ENCODE peak calls at places on chromosomes 16 and 17, in four cellular contexts. M, R, T and Q are unnamed samples.

GRCh38 chr17:44279586-44280344 is 11.8 kb upstream of the SLC4A1 start:
- DNase-seq in M (peak), R (peak), T (no peak), Q (peak)

GRCh38 chr16:58098207-58099096 is 30.7 kb downstream of the CFAP20 start:
- DNase-seq in M (peak), R (peak), T (no peak), Q (no peak)

GRCh38 chr17:47895254-47895855 is 681 bp upstream of the SP2 start:
- DNase-seq in M (peak), R (no peak), T (no peak), Q (no peak)

GRCh38 chr16:6377956-6378355 is 954.7 kb upstream of the RBFOX1 start:
- DNase-seq in M (no peak), R (no peak), T (no peak), Q (no peak)

GRCh38 chr16:4588961-4589360 is 25.7 kb downstream of the UBALD1 start:
- DNase-seq in M (no peak), R (no peak), T (no peak), Q (no peak)

GRCh38 chr16:79192904-79193303 is 407.6 kb downstream of the MAF start:
- DNase-seq in M (no peak), R (no peak), T (no peak), Q (no peak)

GRCh38 chr17:17822189-17822978 is 14.4 kb downstream of the SREBF1 start:
- DNase-seq in M (peak), R (no peak), T (no peak), Q (peak)

GRCh38 chr17:58325289-58325726 is 3.3 kb downstream of the TSPOAP1 start:
- DNase-seq in M (no peak), R (peak), T (no peak), Q (no peak)

GRCh38 chr17:57086069-57086930 is 1.3 kb downstream of the AKAP1 start:
- DNase-seq in M (peak), R (peak), T (peak), Q (peak)

GRCh38 chr16:47143677-47144558 is at the start of gene NETO2:
- DNase-seq in M (peak), R (peak), T (peak), Q (peak)

GRCh38 chr16:4696172-4696904 is 3.0 kb downstream of the NUDT16L1 start:
- DNase-seq in M (no peak), R (no peak), T (no peak), Q (no peak)

GRCh38 chr17:44501866-44502265 is 1.3 kb downstream of the GPATCH8 start:
- DNase-seq in M (peak), R (peak), T (no peak), Q (peak)

GRCh38 chr17:80455784-80456183 is 20.6 kb downstream of the NPTX1 start:
- DNase-seq in M (no peak), R (no peak), T (no peak), Q (no peak)

GRCh38 chr17:45235071-45236001 is 13.7 kb downstream of the FMNL1 start:
- DNase-seq in M (peak), R (peak), T (peak), Q (peak)

GRCh38 chr16:55832788-55833583 is at the start of gene CES1:
- DNase-seq in M (no peak), R (peak), T (peak), Q (no peak)

GRCh38 chr16:51049678-51050378 is 101.2 kb downstream of the SALL1 start:
- DNase-seq in M (no peak), R (no peak), T (no peak), Q (no peak)

GRCh38 chr16:58499615-58500328 is at the start of gene NDRG4:
- DNase-seq in M (peak), R (peak), T (peak), Q (peak)

GRCh38 chr16:66296591-66296990 is 69.9 kb upstream of the CDH5 start:
- DNase-seq in M (no peak), R (no peak), T (no peak), Q (no peak)

GRCh38 chr17:29037739-29038465 is 5.0 kb upstream of the PIPOX start:
- DNase-seq in M (no peak), R (no peak), T (no peak), Q (no peak)

GRCh38 chr16:67395105-67395457 is 1.8 kb upstream of the TPPP3 start:
- DNase-seq in M (no peak), R (no peak), T (no peak), Q (no peak)

GRCh38 chr16:50246299-50247122 is 19.8 kb upstream of the ADCY7 start:
- DNase-seq in M (no peak), R (peak), T (no peak), Q (peak)

GRCh38 chr16:60123387-60124023 is 1389.4 kb upstream of the GOT2 start:
- DNase-seq in M (no peak), R (no peak), T (no peak), Q (no peak)

GRCh38 chr17:63029520-63029919 is 63.5 kb downstream of the TANC2 start:
- DNase-seq in M (peak), R (no peak), T (no peak), Q (peak)

GRCh38 chr17:14098246-14098645 is 28.9 kb downstream of the COX10 start:
- DNase-seq in M (no peak), R (peak), T (no peak), Q (peak)

GRCh38 chr16:29805232-29806095 is 865 bp upstream of the MAZ start:
- DNase-seq in M (peak), R (peak), T (peak), Q (peak)

GRCh38 chr17:17545031-17545820 is 46.3 kb downstream of the PEMT start:
- DNase-seq in M (peak), R (no peak), T (no peak), Q (no peak)

GRCh38 chr16:24858219-24859041 is 12.7 kb downstream of the SLC5A11 start:
- DNase-seq in M (peak), R (peak), T (peak), Q (peak)

GRCh38 chr17:39767147-39767546 is 29.4 kb downstream of the GRB7 start:
- DNase-seq in M (no peak), R (no peak), T (no peak), Q (no peak)

GRCh38 chr17:19510903-19511302 is 22.8 kb upstream of the SLC47A1 start:
- DNase-seq in M (no peak), R (peak), T (no peak), Q (no peak)

GRCh38 chr17:77182205-77182604 is 41.4 kb downstream of the SEC14L1 start:
- DNase-seq in M (no peak), R (no peak), T (no peak), Q (no peak)

GRCh38 chr17:80122926-80123505 is 21.6 kb downstream of the GAA start:
- DNase-seq in M (no peak), R (no peak), T (no peak), Q (no peak)

GRCh38 chr17:37273419-37274051 is 102.2 kb upstream of the C17orf78 start:
- DNase-seq in M (peak), R (peak), T (no peak), Q (peak)

GRCh38 chr17:76871668-76872067 is 3.5 kb downstream of the MGAT5B start:
- DNase-seq in M (no peak), R (no peak), T (no peak), Q (no peak)

GRCh38 chr16:88748364-88748763 is 36.7 kb downstream of the PIEZO1 start:
- DNase-seq in M (no peak), R (no peak), T (no peak), Q (no peak)

GRCh38 chr17:39709998-39710964 is 10.4 kb downstream of the ERBB2 start:
- DNase-seq in M (no peak), R (no peak), T (no peak), Q (no peak)

GRCh38 chr17:66523378-66524174 is 221.2 kb downstream of the PRKCA start:
- DNase-seq in M (peak), R (no peak), T (no peak), Q (peak)

GRCh38 chr16:50302472-50303005 is 36.2 kb downstream of the ADCY7 start:
- DNase-seq in M (no peak), R (no peak), T (no peak), Q (no peak)

GRCh38 chr17:40833882-40834281 is 11.5 kb upstream of the KRT10 start:
- DNase-seq in M (no peak), R (no peak), T (no peak), Q (no peak)

DNA sequence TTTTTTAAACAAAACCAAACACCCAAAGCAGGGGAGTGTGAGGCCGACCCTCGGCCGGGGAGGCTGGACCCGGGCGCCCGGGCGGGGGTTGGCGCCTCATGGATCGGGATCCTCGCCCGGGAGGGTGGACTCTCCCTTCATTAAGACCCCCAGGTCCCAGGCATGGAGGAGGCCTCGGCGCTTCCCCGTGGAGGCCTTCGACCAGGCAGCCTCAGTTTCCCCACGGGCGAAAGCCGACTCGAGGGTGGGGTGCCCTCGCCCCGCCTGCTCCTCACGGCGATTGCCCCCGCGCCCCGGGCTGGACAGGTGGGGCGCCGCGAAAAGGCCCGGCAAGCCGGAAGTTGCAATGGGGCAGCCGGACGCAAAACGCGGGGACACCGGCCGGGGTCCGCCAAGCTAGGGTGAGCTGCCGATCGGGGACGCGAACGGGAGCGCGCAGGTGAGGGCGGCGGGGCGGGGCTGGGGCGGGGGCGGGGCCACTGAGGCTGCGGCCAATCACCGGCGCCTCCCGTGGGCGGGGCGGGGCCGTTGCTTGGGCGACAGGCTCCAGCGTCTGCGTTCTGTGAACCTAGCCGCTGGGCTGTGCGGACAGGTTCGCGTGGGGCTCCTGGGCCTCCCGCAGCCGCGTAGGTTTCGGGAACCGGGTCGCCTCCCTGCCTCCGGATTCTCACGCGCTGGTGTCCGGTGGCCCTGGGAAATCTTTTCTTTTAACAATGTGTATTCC is 6.0 kb upstream of the ZNF205 start:
- DNase-seq in M (peak), R (peak), T (peak), Q (peak)
- H4K8ac ChIP-seq in M (peak), R (peak), T (no peak), Q (peak)

DNA sequence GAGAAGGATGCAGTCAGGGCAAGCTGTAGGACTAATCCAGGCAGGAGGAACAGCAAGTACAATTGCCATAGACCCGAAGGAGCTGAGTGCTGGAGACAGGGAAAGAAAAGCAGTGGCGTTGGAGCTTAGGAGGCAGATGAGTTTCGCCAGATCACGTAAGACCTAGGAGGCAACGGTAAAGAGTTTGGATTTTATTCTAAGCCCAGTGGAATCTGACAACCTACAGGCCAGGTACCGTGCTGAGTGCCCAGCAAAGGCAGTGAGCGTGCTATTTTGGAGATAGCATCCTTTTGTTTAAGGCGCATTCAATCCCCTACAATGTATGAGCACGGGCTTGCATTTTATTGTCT is 1.2 kb downstream of the USP43 start:
- DNase-seq in M (no peak), R (peak), T (peak), Q (no peak)
- H4K8ac ChIP-seq in M (no peak), R (no peak), T (no peak), Q (no peak)

GRCh38 chr16:230949-231348 is 1.7 kb upstream of the LUC7L start:
- DNase-seq in M (no peak), R (no peak), T (no peak), Q (no peak)

GRCh38 chr16:239948-240277 is 5.3 kb downstream of the FAM234A start:
- DNase-seq in M (peak), R (no peak), T (no peak), Q (peak)

GRCh38 chr16:228917-229730 is at the start of gene LUC7L:
- DNase-seq in M (peak), R (peak), T (peak), Q (peak)

GRCh38 chr16:229731-230281 is 557 bp upstream of the LUC7L start:
- DNase-seq in M (no peak), R (no peak), T (no peak), Q (no peak)

DNA sequence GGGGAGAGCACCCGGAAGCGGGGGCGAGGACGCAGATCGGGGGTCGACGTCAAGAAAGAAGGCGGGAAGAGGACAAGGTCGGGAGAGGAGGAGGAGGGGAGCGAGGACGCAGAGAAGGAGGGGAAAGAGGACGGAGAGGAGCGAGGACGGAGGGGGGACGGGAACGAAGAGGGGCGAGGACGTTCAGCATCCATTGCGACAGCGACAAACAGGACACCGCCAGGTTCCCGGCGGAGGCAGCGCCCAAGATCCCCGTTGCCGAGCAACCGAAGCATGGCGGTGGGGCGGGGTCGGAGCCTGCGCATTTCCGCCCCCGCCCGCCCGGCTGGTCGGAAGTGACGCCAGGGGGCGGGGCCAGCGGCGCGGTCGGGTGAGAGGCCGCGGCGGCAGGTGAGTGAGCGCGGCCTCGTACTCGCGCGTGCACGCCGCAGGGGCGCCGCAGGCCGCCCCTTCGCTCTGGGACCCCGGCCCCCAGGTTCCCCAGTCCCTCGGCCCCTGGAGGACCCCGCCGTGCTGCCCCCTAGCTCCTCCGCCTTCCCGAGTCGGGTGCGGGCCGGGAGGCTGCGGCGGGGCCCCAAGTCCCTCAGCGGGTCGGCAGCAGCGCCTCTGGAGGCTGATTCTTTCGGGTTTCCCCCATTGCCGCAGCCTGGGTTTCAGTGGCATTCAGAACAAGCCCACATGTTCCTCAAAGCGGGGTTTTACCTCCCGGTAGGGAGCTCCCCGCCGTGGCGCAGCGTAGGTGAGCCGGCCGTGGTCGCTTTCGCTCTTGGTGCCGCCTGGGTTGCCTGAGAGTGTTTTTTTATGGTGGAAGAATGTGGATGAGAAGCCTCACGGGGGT is at the start of gene FAM234A:
- DNase-seq in M (peak), R (peak), T (peak), Q (peak)
- H4K8ac ChIP-seq in M (peak), R (peak), T (peak), Q (peak)

GRCh38 chr17:5191541-5192417 is at the start of gene ZNF594:
- DNase-seq in M (peak), R (peak), T (peak), Q (peak)
- H4K8ac ChIP-seq in M (peak), R (peak), T (peak), Q (peak)

GRCh38 chr17:75694536-75694935 is 26.7 kb upstream of the ITGB4 start:
- DNase-seq in M (no peak), R (no peak), T (no peak), Q (no peak)

GRCh38 chr17:75692976-75693375 is 25.8 kb downstream of the SAP30BP start:
- DNase-seq in M (no peak), R (no peak), T (no peak), Q (no peak)

GRCh38 chr17:75695830-75696271 is 25.4 kb upstream of the ITGB4 start:
- DNase-seq in M (no peak), R (no peak), T (no peak), Q (no peak)

GRCh38 chr17:75695141-75695829 is 26.0 kb upstream of the ITGB4 start:
- DNase-seq in M (peak), R (no peak), T (no peak), Q (peak)

DNA sequence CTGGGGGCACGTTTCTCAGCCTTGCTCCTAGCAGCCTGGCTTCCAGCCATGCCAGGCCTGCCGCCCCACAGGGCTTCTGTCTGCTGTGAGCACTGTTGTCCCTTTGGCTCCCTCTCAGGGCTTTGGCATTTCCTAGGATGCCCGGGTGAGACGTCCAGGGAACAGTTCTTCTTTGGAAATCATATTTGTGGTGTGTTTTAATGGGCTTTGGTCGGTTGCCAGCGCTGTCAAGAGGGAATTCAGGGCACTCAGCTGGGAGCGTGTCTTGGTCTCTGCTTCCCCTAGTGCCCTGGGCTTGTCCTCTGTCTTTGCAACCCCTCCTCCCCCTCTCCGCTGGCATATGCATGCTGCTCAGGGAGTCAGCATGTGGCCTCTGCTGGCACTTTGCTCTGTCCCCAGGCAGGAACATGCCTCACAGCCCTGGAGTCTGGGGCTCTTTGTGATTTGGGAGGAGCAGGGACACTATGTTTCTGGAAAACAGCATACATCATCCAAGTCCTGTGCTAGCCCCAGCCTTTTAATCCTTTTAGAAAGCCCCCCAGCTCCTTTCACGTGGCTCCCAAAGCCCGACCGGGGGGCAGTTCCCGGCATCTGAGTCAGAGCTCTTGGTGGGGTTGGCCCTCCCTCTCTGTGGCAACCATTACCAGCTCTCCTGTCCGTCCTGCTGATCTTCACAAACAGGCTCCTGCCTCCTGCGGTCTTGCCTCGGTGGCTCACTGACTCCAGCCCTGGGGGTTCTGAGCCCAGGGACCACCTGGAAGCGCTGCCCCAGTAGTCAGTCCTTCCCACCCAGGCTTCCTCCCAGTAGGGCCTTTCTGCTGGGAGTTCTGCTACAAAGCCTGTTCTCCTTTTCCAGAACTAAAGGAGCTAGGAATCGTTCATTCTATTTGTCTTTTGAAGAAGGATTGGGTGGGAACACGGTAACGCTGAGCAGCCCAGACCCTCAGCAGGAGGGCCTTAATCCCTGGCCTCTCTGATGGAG is 26.7 kb downstream of the SAP30BP start:
- DNase-seq in M (peak), R (peak), T (peak), Q (peak)
- H4K8ac ChIP-seq in M (no peak), R (no peak), T (no peak), Q (no peak)

GRCh38 chr17:7854078-7854777 is 638 bp upstream of the TMEM88 start:
- DNase-seq in M (no peak), R (no peak), T (no peak), Q (no peak)
- H4K8ac ChIP-seq in M (no peak), R (no peak), T (no peak), Q (no peak)

GRCh38 chr17:75228847-75229246 is 23.4 kb downstream of the NUP85 start:
- DNase-seq in M (no peak), R (no peak), T (no peak), Q (no peak)

GRCh38 chr17:75224983-75225382 is 19.5 kb downstream of the NUP85 start:
- DNase-seq in M (no peak), R (no peak), T (no peak), Q (no peak)

GRCh38 chr17:75228305-75228704 is 22.8 kb downstream of the NUP85 start:
- DNase-seq in M (no peak), R (no peak), T (no peak), Q (no peak)

GRCh38 chr17:75231071-75231470 is 25.6 kb downstream of the NUP85 start:
- DNase-seq in M (no peak), R (no peak), T (no peak), Q (no peak)

DNA sequence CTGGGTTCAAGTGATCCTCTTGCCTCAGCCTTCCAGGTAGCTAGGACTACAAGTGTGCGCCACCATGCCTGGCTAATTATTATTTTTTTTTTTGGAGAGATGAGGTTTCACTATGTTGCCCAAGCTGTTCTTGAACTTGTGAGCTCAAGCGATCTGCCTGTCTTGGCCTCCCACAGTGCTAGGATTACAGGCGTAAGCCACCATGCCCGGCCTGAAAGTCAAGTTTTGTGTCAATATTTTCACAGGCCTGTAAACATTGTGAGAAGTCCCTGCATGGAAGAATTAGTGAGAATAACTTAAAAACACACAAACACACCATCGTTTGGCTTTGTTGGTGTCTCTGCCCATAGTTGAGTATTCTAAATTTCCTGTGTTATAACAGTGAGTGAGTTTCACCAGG is 22.2 kb downstream of the NUP85 start:
- DNase-seq in M (no peak), R (no peak), T (no peak), Q (no peak)
- H4K8ac ChIP-seq in M (no peak), R (no peak), T (no peak), Q (no peak)

GRCh38 chr17:49993423-49994037 is 1.5 kb downstream of the DLX3 start:
- DNase-seq in M (no peak), R (peak), T (no peak), Q (no peak)
- H4K8ac ChIP-seq in M (no peak), R (no peak), T (no peak), Q (no peak)